ENCODE peak calls at places on chromosomes 13 and 19, in seven cellular contexts. X is HEK293T, U is WTC11, I is HCT116, V is K562, L is HepG2, A is GM12878. W is an unnamed sample.

GRCh38 chr13:39968646-39969475 is 313.4 kb downstream of the COG6 start:
- DNase-seq in X (no peak), U (no peak), I (no peak), V (no peak), L (no peak), A (no peak), W (no peak)

GRCh38 chr19:48746738-48747575 is at the start of gene IZUMO1:
- DNase-seq in X (peak; percentile 84), U (peak; percentile 91), I (peak; percentile 59), V (peak; percentile 94), L (no peak), A (no peak), W (no peak)

GRCh38 chr19:51660975-51661600 is 14.5 kb upstream of the SIGLEC14 start:
- DNase-seq in X (peak; percentile 64), U (peak; percentile 88), I (peak; percentile 55), V (peak; percentile 91), L (peak; percentile 54), A (no peak), W (no peak)

GRCh38 chr19:1884291-1884718 is 991 bp downstream of the ABHD17A start:
- DNase-seq in X (no peak), U (no peak), I (no peak), V (peak; percentile 45), L (no peak), A (no peak), W (no peak)

GRCh38 chr19:53130506-53130905 is 2.2 kb downstream of the ZNF415 start:
- DNase-seq in X (no peak), U (no peak), I (no peak), V (no peak), L (no peak), A (no peak), W (no peak)

GRCh38 chr19:47518854-47519253 is 4.0 kb upstream of the NAPA start:
- DNase-seq in X (no peak), U (no peak), I (no peak), V (no peak), L (no peak), A (no peak), W (no peak)

GRCh38 chr19:29527500-29528328 is 1.9 kb downstream of the VSTM2B start:
- DNase-seq in X (no peak), U (no peak), I (no peak), V (no peak), L (no peak), A (no peak), W (no peak)

GRCh38 chr19:48444129-48444932 is 1.5 kb upstream of the GRWD1 start:
- DNase-seq in X (no peak), U (no peak), I (no peak), V (no peak), L (no peak), A (no peak), W (no peak)

GRCh38 chr19:676343-677105 is at the start of gene FSTL3:
- DNase-seq in X (no peak), U (no peak), I (no peak), V (no peak), L (no peak), A (no peak), W (no peak)

GRCh38 chr19:2223959-2224358 is 12.2 kb downstream of the PLEKHJ1 start:
- DNase-seq in X (no peak), U (no peak), I (no peak), V (no peak), L (no peak), A (no peak), W (no peak)

GRCh38 chr13:33233547-33233946 is 52.0 kb downstream of the STARD13 start:
- DNase-seq in X (no peak), U (no peak), I (no peak), V (no peak), L (no peak), A (no peak), W (no peak)

GRCh38 chr19:1449467-1450442 is at the start of gene APC2:
- DNase-seq in X (peak; percentile 78), U (peak; percentile 86), I (no peak), V (peak; percentile 69), L (no peak), A (no peak), W (peak; percentile 93)

GRCh38 chr13:107512551-107512950 is 702.8 kb downstream of the LIG4 start:
- DNase-seq in X (no peak), U (no peak), I (no peak), V (no peak), L (no peak), A (no peak), W (no peak)

GRCh38 chr19:19098703-19099632 is 35.2 kb downstream of the SLC25A42 start:
- DNase-seq in X (no peak), U (no peak), I (no peak), V (no peak), L (peak; percentile 97), A (no peak), W (no peak)

DNA sequence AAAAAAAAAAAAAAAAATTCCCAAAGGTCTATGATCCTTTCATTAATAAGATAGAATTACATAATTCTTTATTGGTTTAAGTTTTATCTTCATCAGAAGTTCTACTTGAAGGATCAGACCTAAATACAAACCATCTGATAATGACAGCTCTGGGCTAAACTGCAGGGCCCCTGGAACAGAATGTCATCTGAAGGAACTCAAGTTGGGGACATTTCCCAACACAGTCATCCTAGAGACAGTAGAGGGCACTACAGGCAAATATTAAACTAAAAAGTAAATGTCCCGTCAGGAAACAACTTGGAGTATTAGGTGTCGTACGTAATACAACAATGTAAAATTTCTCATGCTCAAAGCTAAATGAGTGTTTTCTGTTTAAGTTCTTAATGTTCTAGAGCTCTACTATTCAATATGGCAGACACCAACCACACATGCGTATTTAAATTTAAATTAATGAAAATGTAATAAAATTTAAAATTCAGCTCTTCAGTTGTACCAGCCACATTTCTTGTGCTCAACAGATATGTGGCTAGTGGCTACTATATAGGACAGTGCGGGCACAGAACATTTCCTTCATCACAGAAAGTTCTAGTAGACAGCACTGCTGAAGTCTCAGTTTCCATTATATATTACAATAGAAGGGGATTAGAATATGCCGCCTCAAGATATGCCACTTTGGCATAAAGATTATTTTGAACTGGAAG is 21.8 kb upstream of the NAXD start:
- DNase-seq in X (peak; percentile 44), U (no peak), I (peak; percentile 50), V (peak; percentile 77), L (peak; percentile 65), A (no peak), W (no peak)
- TF ChIP-seq SP1 in X (no peak), U (no peak), I (no peak), V (no peak), L (no peak), A (no peak), W (no peak)

GRCh38 chr19:44974809-44975347 is 19.7 kb downstream of the CLPTM1 start:
- DNase-seq in X (no peak), U (no peak), I (no peak), V (no peak), L (no peak), A (no peak), W (no peak)
- TF ChIP-seq SP1 in X (no peak), U (no peak), I (no peak), V (no peak), L (no peak), A (no peak), W (no peak)

DNA sequence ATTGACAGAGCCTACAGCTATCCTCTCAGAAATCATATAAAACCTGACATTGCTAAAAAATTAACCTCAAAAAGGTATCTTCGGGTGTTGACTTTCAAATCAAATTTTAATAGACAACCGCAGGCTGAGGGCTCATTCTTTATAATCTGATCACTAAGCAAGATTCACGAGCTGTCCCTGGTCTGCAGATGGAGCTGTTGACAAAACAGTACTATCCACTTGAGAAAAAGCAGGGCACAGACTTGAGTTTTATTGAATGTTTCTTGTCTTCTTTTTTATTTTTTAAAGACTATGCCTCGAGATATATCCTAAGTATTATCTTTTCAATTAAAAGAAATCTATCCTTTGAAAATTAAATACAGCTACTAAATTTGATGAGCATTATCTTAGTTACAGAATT is 540.5 kb downstream of the PCDH9 start:
- DNase-seq in X (peak; percentile 58), U (no peak), I (no peak), V (no peak), L (no peak), A (no peak), W (no peak)
- TF ChIP-seq SP1 in X (no peak), U (no peak), I (no peak), V (no peak), L (no peak), A (no peak), W (no peak)

DNA sequence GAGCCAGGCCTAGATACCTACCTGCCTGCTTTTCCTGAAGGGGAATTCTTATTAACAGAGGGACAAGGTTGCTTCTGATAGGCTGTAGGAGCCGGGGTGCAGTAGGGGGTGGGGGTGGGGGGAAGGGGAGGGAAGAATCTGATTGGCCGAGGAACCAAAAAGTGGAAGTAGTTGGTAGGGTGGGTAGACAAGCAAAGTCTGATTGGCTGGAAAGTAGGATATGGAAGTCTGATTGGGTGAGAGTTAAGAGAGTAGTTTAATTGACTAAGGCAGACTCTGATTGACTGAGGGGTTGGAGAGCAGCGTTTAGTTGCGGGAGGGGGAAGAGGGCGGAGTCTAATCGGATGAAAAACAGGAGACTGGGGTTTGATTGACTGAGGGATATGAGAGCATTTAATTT is 9.4 kb upstream of the CYP4F22 start:
- DNase-seq in X (peak; percentile 31), U (peak; percentile 30), I (peak; percentile 66), V (no peak), L (no peak), A (no peak), W (no peak)
- TF ChIP-seq SP1 in X (no peak), U (no peak), I (peak; percentile 15), V (no peak), L (no peak), A (no peak), W (no peak)

DNA sequence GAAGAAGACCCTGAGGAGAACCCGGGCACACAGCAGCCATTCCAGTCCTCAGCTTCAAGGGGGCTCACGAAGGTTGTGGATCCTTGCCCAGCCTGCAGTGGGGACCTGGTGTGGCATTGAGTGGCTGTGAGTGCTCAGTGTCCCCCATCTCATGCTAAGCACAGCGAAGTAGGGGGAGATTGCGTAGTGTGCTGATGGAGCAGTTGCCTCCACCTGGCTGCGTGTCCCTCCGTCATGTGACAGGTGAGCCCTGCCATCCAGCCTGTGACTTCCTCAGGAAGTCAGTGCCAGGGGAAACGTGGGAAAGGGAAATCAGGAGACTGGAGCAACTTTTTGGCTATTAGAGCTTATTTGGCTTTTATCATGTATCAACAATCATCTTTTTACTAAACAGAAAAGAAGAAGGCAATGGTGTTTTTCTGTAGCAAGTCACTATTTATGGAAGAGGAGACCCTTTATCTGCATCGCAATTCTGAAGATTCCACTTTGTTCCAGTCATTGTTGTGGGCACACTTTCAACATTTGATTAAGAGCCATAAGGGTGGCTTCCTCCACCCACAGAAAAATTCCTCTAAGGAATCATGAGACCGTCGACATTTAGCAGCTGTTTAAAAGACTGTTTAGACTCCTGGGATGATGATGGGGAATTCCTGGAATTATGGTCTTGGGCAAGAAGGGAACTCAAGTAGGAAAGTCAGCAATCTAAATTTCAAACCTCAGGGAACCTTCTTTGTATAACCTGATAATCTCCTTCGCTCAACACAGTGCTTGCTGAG is 126.8 kb upstream of the SPATA13 start:
- DNase-seq in X (no peak), U (no peak), I (no peak), V (no peak), L (no peak), A (no peak), W (no peak)
- TF ChIP-seq SP1 in X (no peak), U (no peak), I (no peak), V (no peak), L (no peak), A (no peak), W (no peak)

DNA sequence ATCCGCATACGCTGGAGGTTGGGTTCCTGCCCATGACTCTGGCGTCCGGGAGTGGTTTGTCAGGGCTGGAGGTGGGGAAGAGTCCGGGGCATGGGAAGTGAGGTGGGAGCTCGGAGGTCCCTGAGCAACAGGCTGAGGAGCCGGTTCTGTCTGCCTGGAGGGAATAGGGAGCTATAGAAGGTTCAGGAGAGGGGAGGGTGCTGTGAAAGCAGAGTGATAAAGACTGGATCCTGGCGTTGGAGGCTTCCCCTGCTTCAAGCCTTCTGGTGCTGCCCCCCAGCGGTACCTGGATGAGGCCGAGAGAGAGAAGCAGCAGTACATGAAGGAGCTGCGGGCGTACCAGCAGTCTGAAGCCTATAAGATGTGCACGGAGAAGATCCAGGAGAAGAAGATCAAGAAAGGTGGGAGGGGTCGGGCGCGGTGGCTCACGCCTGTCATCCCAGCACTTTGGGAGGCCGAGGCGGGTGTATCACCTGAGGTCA is 2.6 kb downstream of the HMG20B start:
- DNase-seq in X (peak; percentile 41), U (peak; percentile 76), I (no peak), V (peak; percentile 72), L (peak; percentile 55), A (no peak), W (peak; percentile 83)
- TF ChIP-seq SP1 in X (no peak), U (no peak), I (no peak), V (no peak), L (no peak), A (no peak), W (no peak)